ENCODE peak calls at places on chromosomes 6 and 20, in seven cellular contexts. E, F, G, P, B, N and L are unnamed samples.
A peak's percentile ranks its signal among the peaks of the same experiment; 100 is the strongest.

GRCh38 chr20:44841955-44842354 is 31.6 kb upstream of the RIMS4 start:
- DNase-seq in E (no peak), F (no peak), G (no peak), P (no peak), B (no peak), N (no peak), L (no peak)

GRCh38 chr20:58818585-58819285 is 32.0 kb downstream of the GNAS-AS1 start:
- DNase-seq in E (no peak), F (no peak), G (no peak), P (no peak), B (no peak), N (no peak), L (no peak)

GRCh38 chr6:63530984-63531383 is 41.3 kb upstream of the LOC128125822 start:
- DNase-seq in E (no peak), F (no peak), G (no peak), P (no peak), B (no peak), N (no peak), L (no peak)

GRCh38 chr6:52591832-52592231 is 15.0 kb upstream of the TRAM2 start:
- DNase-seq in E (no peak), F (no peak), G (no peak), P (no peak), B (no peak), N (no peak), L (no peak)

GRCh38 chr6:41779336-41779735 is 364 bp downstream of the FRS3 start:
- DNase-seq in E (no peak), F (no peak), G (no peak), P (no peak), B (no peak), N (no peak), L (no peak)

GRCh38 chr20:63552481-63553249 is 1.3 kb upstream of the FNDC11 start:
- DNase-seq in E (peak; percentile 75), F (no peak), G (no peak), P (no peak), B (no peak), N (no peak), L (no peak)

GRCh38 chr6:132401941-132402275 is 633 bp upstream of the MOXD1 start:
- DNase-seq in E (no peak), F (no peak), G (no peak), P (no peak), B (no peak), N (no peak), L (no peak)

GRCh38 chr6:122758927-122759334 is 20.6 kb upstream of the FABP7 start:
- DNase-seq in E (no peak), F (no peak), G (no peak), P (no peak), B (no peak), N (no peak), L (no peak)

GRCh38 chr6:36441307-36441894 is 1.3 kb downstream of the PXT1 start:
- DNase-seq in E (peak; percentile 64), F (peak; percentile 96), G (peak; percentile 94), P (peak; percentile 87), B (peak; percentile 93), N (peak; percentile 85), L (peak; percentile 97)

GRCh38 chr6:141050470-141050869 is 1082.3 kb upstream of the GJE1 start:
- DNase-seq in E (no peak), F (no peak), G (no peak), P (no peak), B (no peak), N (no peak), L (no peak)

GRCh38 chr6:168050225-168050796 is 28.7 kb downstream of the FRMD1 start:
- DNase-seq in E (no peak), F (no peak), G (no peak), P (no peak), B (no peak), N (no peak), L (no peak)

GRCh38 chr6:80425089-80425823 is 318.8 kb downstream of the BCKDHB start:
- DNase-seq in E (no peak), F (no peak), G (no peak), P (no peak), B (no peak), N (no peak), L (no peak)

GRCh38 chr6:154356690-154357089 is at the start of gene IPCEF1:
- DNase-seq in E (no peak), F (no peak), G (no peak), P (no peak), B (no peak), N (no peak), L (no peak)

GRCh38 chr6:154878866-154879491 is 116.1 kb upstream of the TIAM2 start:
- DNase-seq in E (no peak), F (no peak), G (no peak), P (no peak), B (no peak), N (no peak), L (no peak)

GRCh38 chr20:37969949-37970855 is 63.1 kb downstream of the TTI1 start:
- DNase-seq in E (no peak), F (no peak), G (no peak), P (no peak), B (no peak), N (no peak), L (no peak)

GRCh38 chr6:147641511-147641910 is 133.0 kb downstream of the SAMD5 start:
- DNase-seq in E (no peak), F (no peak), G (no peak), P (no peak), B (no peak), N (no peak), L (no peak)

GRCh38 chr6:87972279-87972678 is 75.4 kb upstream of the SPACA1 start:
- DNase-seq in E (no peak), F (no peak), G (no peak), P (no peak), B (no peak), N (no peak), L (no peak)

GRCh38 chr6:112330071-112330876 is 16.9 kb upstream of the RFPL4B start:
- DNase-seq in E (no peak), F (no peak), G (no peak), P (no peak), B (no peak), N (no peak), L (no peak)

GRCh38 chr20:48139262-48140041 is 354.2 kb upstream of the SULF2 start:
- DNase-seq in E (no peak), F (no peak), G (no peak), P (no peak), B (no peak), N (no peak), L (no peak)

GRCh38 chr6:72182337-72183246 is 296.2 kb downstream of the RIMS1 start:
- DNase-seq in E (no peak), F (peak; percentile 15), G (no peak), P (peak; percentile 57), B (peak; percentile 10), N (peak; percentile 49), L (no peak)

GRCh38 chr6:125809771-125810315 is 19.1 kb downstream of the NCOA7 start:
- DNase-seq in E (no peak), F (no peak), G (no peak), P (no peak), B (no peak), N (no peak), L (no peak)

GRCh38 chr6:151544453-151544852 is 50.6 kb downstream of the CCDC170 start:
- DNase-seq in E (no peak), F (no peak), G (no peak), P (no peak), B (no peak), N (no peak), L (no peak)

GRCh38 chr6:55512904-55513303 is 66.1 kb downstream of the HMGCLL1 start:
- DNase-seq in E (no peak), F (no peak), G (no peak), P (no peak), B (no peak), N (no peak), L (no peak)

DNA sequence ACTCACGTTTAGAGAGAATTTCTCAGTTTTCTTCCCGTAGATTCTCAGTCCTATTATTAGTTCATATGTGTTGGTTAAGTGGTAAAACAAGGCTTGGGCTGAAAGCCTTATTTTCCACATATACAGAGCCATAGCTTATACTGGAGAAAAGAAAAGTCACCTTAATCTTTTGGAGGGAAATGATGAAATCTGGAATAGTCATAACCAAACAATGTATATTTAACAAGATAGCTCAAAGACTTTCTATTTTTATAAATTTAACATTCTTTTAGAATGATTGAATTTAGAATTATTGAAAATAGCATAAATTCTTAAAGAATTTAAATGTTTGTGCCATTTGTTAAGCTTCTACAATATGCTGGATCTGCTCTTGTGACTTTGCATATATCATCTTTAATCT is 85.8 kb downstream of the CDKAL1 start:
- DNase-seq in E (no peak), F (no peak), G (no peak), P (no peak), B (no peak), N (no peak), L (no peak)
- H3K4me1 ChIP-seq in E (no peaks in the 10 kb centered on the region), F (no peaks in the 10 kb centered on the region), G (no peaks in the 10 kb centered on the region), P (no peaks in the 10 kb centered on the region), B (peaks cover 22% of the 10 kb centered on the region), N (no peaks in the 10 kb centered on the region), L (no peaks in the 10 kb centered on the region)

DNA sequence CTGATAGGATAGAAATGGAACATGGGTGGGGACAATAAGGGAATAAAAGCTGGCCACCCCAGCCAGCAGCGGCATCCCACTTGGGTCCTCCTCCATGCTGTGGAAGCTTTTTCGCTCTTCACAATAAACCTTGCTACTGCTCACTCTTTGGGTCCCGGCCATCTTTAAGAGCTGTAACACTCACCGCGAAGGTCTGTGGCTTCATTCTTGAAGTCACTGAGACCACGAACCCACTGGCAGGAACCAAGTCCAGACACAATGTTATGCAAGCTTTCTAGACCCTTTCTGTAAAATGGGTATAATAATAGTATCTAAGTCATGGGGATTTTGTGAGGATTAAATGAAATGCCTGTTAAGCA is 48.9 kb upstream of the EZR start:
- DNase-seq in E (no peak), F (no peak), G (no peak), P (no peak), B (no peak), N (no peak), L (no peak)
- H3K4me1 ChIP-seq in E (peaks cover 18% of the 10 kb centered on the region), F (peaks cover 2% of the 10 kb centered on the region), G (no peaks in the 10 kb centered on the region), P (no peaks in the 10 kb centered on the region), B (no peaks in the 10 kb centered on the region), N (no peaks in the 10 kb centered on the region), L (peaks cover 32% of the 10 kb centered on the region)

DNA sequence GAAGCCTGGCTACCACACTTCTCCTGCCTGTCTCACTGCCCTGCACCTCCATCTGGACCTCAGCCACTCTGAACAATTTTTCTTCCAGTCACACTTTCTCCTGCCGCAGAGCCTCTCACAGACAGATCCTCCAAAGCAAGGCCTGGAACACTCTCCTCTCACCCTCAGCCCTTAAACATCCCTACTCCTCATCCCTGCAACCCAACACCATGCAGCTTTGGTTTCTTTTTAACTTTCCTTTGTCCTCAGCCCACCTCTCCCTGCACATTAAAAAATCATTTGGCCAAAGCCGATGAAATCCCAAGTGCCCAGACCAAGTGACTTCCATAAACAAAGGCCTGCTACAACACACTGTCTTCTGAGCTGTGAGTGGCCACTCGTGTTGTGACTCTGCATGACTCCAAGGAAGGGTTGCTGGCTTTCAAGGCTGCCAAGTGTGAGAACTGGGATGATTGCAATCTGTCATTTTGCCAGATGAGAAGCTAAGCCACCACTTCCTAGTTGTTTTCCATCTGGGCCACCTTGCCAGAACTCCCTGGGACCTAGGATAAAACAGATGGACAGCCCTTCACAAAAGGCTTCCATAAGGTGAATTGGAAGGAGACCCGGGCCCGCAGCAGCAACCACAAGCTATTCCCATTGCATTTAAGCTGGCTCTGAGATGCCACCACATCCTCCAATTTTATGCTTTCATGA is 144.4 kb upstream of the SSTR4 start:
- DNase-seq in E (no peak), F (no peak), G (no peak), P (no peak), B (no peak), N (no peak), L (no peak)
- H3K4me1 ChIP-seq in E (no peaks in the 10 kb centered on the region), F (no peaks in the 10 kb centered on the region), G (no peaks in the 10 kb centered on the region), P (no peaks in the 10 kb centered on the region), B (no peaks in the 10 kb centered on the region), N (no peaks in the 10 kb centered on the region), L (no peaks in the 10 kb centered on the region)

GRCh38 chr6:1179571-1180459 is 132.1 kb upstream of the FOXQ1 start:
- DNase-seq in E (no peak), F (no peak), G (no peak), P (no peak), B (no peak), N (no peak), L (no peak)
- H3K4me1 ChIP-seq in E (no peaks in the 10 kb centered on the region), F (no peaks in the 10 kb centered on the region), G (no peaks in the 10 kb centered on the region), P (no peaks in the 10 kb centered on the region), B (no peaks in the 10 kb centered on the region), N (no peaks in the 10 kb centered on the region), L (no peaks in the 10 kb centered on the region)